ENCODE peak calls at places on chromosomes 6 and 20, in five cellular contexts. One of them, this sample, is unnamed.

GRCh38 chr20:50146732-50147662 is 6.5 kb downstream of the PEDS1 start:
- DNase-seq in activated T-helper 2 cell treated with anti-CD3 and anti-CD28 coated beads, Interferon-gamma antibody, Interleukin-2, Interleukin-4, amounts not matched to agents 10 μg/mL and 5 μg/mL and 100 μg/mL, durations not matched to agents 14 hours and 24 hours and 36 hours: peak; percentile 76
- DNase-seq in neural crest cell: no peak
- DNase-seq in heart left ventricle: no peak
- DNase-seq in GM04504: no peak
- DNase-seq in this sample: no peak

GRCh38 chr20:62227977-62228958 is 8.2 kb upstream of the HRH3 start:
- DNase-seq in neural crest cell: no peak
- DNase-seq in GM04504: no peak
- DNase-seq in heart left ventricle: no peak
- DNase-seq in activated T-helper 2 cell treated with anti-CD3 and anti-CD28 coated beads, Interferon-gamma antibody, Interleukin-2, Interleukin-4, amounts not matched to agents 10 μg/mL and 5 μg/mL and 100 μg/mL, durations not matched to agents 14 hours and 24 hours and 36 hours: no peak
- DNase-seq in this sample: no peak

GRCh38 chr20:50728981-50729874 is 2.2 kb upstream of the PARD6B start:
- DNase-seq in GM04504: no peak
- DNase-seq in neural crest cell: no peak
- DNase-seq in heart left ventricle: no peak
- DNase-seq in activated T-helper 2 cell treated with anti-CD3 and anti-CD28 coated beads, Interferon-gamma antibody, Interleukin-2, Interleukin-4, amounts not matched to agents 10 μg/mL and 5 μg/mL and 100 μg/mL, durations not matched to agents 14 hours and 24 hours and 36 hours: no peak
- DNase-seq in this sample: no peak

GRCh38 chr6:25829375-25829774 is 2.5 kb downstream of the SLC17A1 start:
- DNase-seq in neural crest cell: no peak
- DNase-seq in GM04504: no peak
- DNase-seq in activated T-helper 2 cell treated with anti-CD3 and anti-CD28 coated beads, Interferon-gamma antibody, Interleukin-2, Interleukin-4, amounts not matched to agents 10 μg/mL and 5 μg/mL and 100 μg/mL, durations not matched to agents 14 hours and 24 hours and 36 hours: no peak
- DNase-seq in heart left ventricle: no peak
- DNase-seq in this sample: no peak

GRCh38 chr6:158015188-158015506 is 33.5 kb downstream of the SYNJ2 start:
- DNase-seq in heart left ventricle: no peak
- DNase-seq in GM04504: no peak
- DNase-seq in activated T-helper 2 cell treated with anti-CD3 and anti-CD28 coated beads, Interferon-gamma antibody, Interleukin-2, Interleukin-4, amounts not matched to agents 10 μg/mL and 5 μg/mL and 100 μg/mL, durations not matched to agents 14 hours and 24 hours and 36 hours: no peak
- DNase-seq in neural crest cell: no peak
- DNase-seq in this sample: no peak

GRCh38 chr6:133889557-133890301 is 816 bp downstream of the TCF21 start:
- DNase-seq in GM04504: no peak
- DNase-seq in activated T-helper 2 cell treated with anti-CD3 and anti-CD28 coated beads, Interferon-gamma antibody, Interleukin-2, Interleukin-4, amounts not matched to agents 10 μg/mL and 5 μg/mL and 100 μg/mL, durations not matched to agents 14 hours and 24 hours and 36 hours: no peak
- DNase-seq in heart left ventricle: peak; percentile 45
- DNase-seq in neural crest cell: peak; percentile 11
- DNase-seq in this sample: no peak

GRCh38 chr20:36465109-36466080 is 75.9 kb upstream of the MYL9 start:
- DNase-seq in heart left ventricle: peak; percentile 76
- DNase-seq in neural crest cell: no peak
- DNase-seq in GM04504: peak; percentile 92
- DNase-seq in activated T-helper 2 cell treated with anti-CD3 and anti-CD28 coated beads, Interferon-gamma antibody, Interleukin-2, Interleukin-4, amounts not matched to agents 10 μg/mL and 5 μg/mL and 100 μg/mL, durations not matched to agents 14 hours and 24 hours and 36 hours: no peak
- DNase-seq in this sample: peak; percentile 56

GRCh38 chr6:168040856-168041496 is 38.0 kb downstream of the FRMD1 start:
- DNase-seq in heart left ventricle: no peak
- DNase-seq in GM04504: no peak
- DNase-seq in neural crest cell: no peak
- DNase-seq in activated T-helper 2 cell treated with anti-CD3 and anti-CD28 coated beads, Interferon-gamma antibody, Interleukin-2, Interleukin-4, amounts not matched to agents 10 μg/mL and 5 μg/mL and 100 μg/mL, durations not matched to agents 14 hours and 24 hours and 36 hours: no peak
- DNase-seq in this sample: no peak

GRCh38 chr20:24955045-24955444 is 6.0 kb downstream of the CST7 start:
- DNase-seq in heart left ventricle: no peak
- DNase-seq in GM04504: no peak
- DNase-seq in activated T-helper 2 cell treated with anti-CD3 and anti-CD28 coated beads, Interferon-gamma antibody, Interleukin-2, Interleukin-4, amounts not matched to agents 10 μg/mL and 5 μg/mL and 100 μg/mL, durations not matched to agents 14 hours and 24 hours and 36 hours: no peak
- DNase-seq in neural crest cell: no peak
- DNase-seq in this sample: no peak

GRCh38 chr6:81401970-81402690 is 350.4 kb downstream of the TENT5A start:
- DNase-seq in neural crest cell: no peak
- DNase-seq in GM04504: peak; percentile 10
- DNase-seq in heart left ventricle: no peak
- DNase-seq in activated T-helper 2 cell treated with anti-CD3 and anti-CD28 coated beads, Interferon-gamma antibody, Interleukin-2, Interleukin-4, amounts not matched to agents 10 μg/mL and 5 μg/mL and 100 μg/mL, durations not matched to agents 14 hours and 24 hours and 36 hours: no peak
- DNase-seq in this sample: no peak

GRCh38 chr6:9083108-9083507 is 647.8 kb upstream of the SLC35B3 start:
- DNase-seq in GM04504: no peak
- DNase-seq in activated T-helper 2 cell treated with anti-CD3 and anti-CD28 coated beads, Interferon-gamma antibody, Interleukin-2, Interleukin-4, amounts not matched to agents 10 μg/mL and 5 μg/mL and 100 μg/mL, durations not matched to agents 14 hours and 24 hours and 36 hours: no peak
- DNase-seq in neural crest cell: no peak
- DNase-seq in heart left ventricle: no peak
- DNase-seq in this sample: no peak

GRCh38 chr6:155265843-155266535 is 2.2 kb downstream of the CLDN20 start:
- DNase-seq in neural crest cell: no peak
- DNase-seq in activated T-helper 2 cell treated with anti-CD3 and anti-CD28 coated beads, Interferon-gamma antibody, Interleukin-2, Interleukin-4, amounts not matched to agents 10 μg/mL and 5 μg/mL and 100 μg/mL, durations not matched to agents 14 hours and 24 hours and 36 hours: no peak
- DNase-seq in GM04504: no peak
- DNase-seq in heart left ventricle: no peak
- DNase-seq in this sample: no peak

GRCh38 chr6:25350593-25350992 is 71.4 kb downstream of the CARMIL1 start:
- DNase-seq in activated T-helper 2 cell treated with anti-CD3 and anti-CD28 coated beads, Interferon-gamma antibody, Interleukin-2, Interleukin-4, amounts not matched to agents 10 μg/mL and 5 μg/mL and 100 μg/mL, durations not matched to agents 14 hours and 24 hours and 36 hours: no peak
- DNase-seq in heart left ventricle: no peak
- DNase-seq in GM04504: no peak
- DNase-seq in neural crest cell: no peak
- DNase-seq in this sample: no peak

GRCh38 chr6:159252955-159253508 is 83.8 kb downstream of the FNDC1 start:
- DNase-seq in activated T-helper 2 cell treated with anti-CD3 and anti-CD28 coated beads, Interferon-gamma antibody, Interleukin-2, Interleukin-4, amounts not matched to agents 10 μg/mL and 5 μg/mL and 100 μg/mL, durations not matched to agents 14 hours and 24 hours and 36 hours: no peak
- DNase-seq in neural crest cell: peak; percentile 12
- DNase-seq in heart left ventricle: no peak
- DNase-seq in GM04504: peak; percentile 69
- DNase-seq in this sample: peak; percentile 80

GRCh38 chr6:29631860-29632731 is 887 bp downstream of the GABBR1 start:
- DNase-seq in activated T-helper 2 cell treated with anti-CD3 and anti-CD28 coated beads, Interferon-gamma antibody, Interleukin-2, Interleukin-4, amounts not matched to agents 10 μg/mL and 5 μg/mL and 100 μg/mL, durations not matched to agents 14 hours and 24 hours and 36 hours: peak; percentile 38
- DNase-seq in heart left ventricle: peak; percentile 71
- DNase-seq in GM04504: no peak
- DNase-seq in neural crest cell: peak; percentile 47
- DNase-seq in this sample: peak; percentile 50

GRCh38 chr6:14883921-14884320 is 361.9 kb upstream of the JARID2 start:
- DNase-seq in GM04504: no peak
- DNase-seq in neural crest cell: no peak
- DNase-seq in activated T-helper 2 cell treated with anti-CD3 and anti-CD28 coated beads, Interferon-gamma antibody, Interleukin-2, Interleukin-4, amounts not matched to agents 10 μg/mL and 5 μg/mL and 100 μg/mL, durations not matched to agents 14 hours and 24 hours and 36 hours: no peak
- DNase-seq in heart left ventricle: no peak
- DNase-seq in this sample: no peak

GRCh38 chr6:164178933-164179332 is 764.4 kb downstream of the QKI start:
- DNase-seq in activated T-helper 2 cell treated with anti-CD3 and anti-CD28 coated beads, Interferon-gamma antibody, Interleukin-2, Interleukin-4, amounts not matched to agents 10 μg/mL and 5 μg/mL and 100 μg/mL, durations not matched to agents 14 hours and 24 hours and 36 hours: no peak
- DNase-seq in GM04504: no peak
- DNase-seq in heart left ventricle: no peak
- DNase-seq in neural crest cell: no peak
- DNase-seq in this sample: no peak

GRCh38 chr6:107679457-107679856 is 144.7 kb downstream of the SCML4 start:
- DNase-seq in neural crest cell: no peak
- DNase-seq in GM04504: no peak
- DNase-seq in heart left ventricle: peak; percentile 69
- DNase-seq in activated T-helper 2 cell treated with anti-CD3 and anti-CD28 coated beads, Interferon-gamma antibody, Interleukin-2, Interleukin-4, amounts not matched to agents 10 μg/mL and 5 μg/mL and 100 μg/mL, durations not matched to agents 14 hours and 24 hours and 36 hours: no peak
- DNase-seq in this sample: no peak

GRCh38 chr20:21315138-21315537 is 12.0 kb downstream of the XRN2 start:
- DNase-seq in GM04504: peak; percentile 14
- DNase-seq in heart left ventricle: no peak
- DNase-seq in neural crest cell: no peak
- DNase-seq in activated T-helper 2 cell treated with anti-CD3 and anti-CD28 coated beads, Interferon-gamma antibody, Interleukin-2, Interleukin-4, amounts not matched to agents 10 μg/mL and 5 μg/mL and 100 μg/mL, durations not matched to agents 14 hours and 24 hours and 36 hours: no peak
- DNase-seq in this sample: no peak

GRCh38 chr20:13286052-13286451 is 65.0 kb downstream of the ISM1 start:
- DNase-seq in neural crest cell: no peak
- DNase-seq in heart left ventricle: no peak
- DNase-seq in activated T-helper 2 cell treated with anti-CD3 and anti-CD28 coated beads, Interferon-gamma antibody, Interleukin-2, Interleukin-4, amounts not matched to agents 10 μg/mL and 5 μg/mL and 100 μg/mL, durations not matched to agents 14 hours and 24 hours and 36 hours: no peak
- DNase-seq in GM04504: no peak
- DNase-seq in this sample: no peak

GRCh38 chr20:23078351-23078993 is 7.7 kb downstream of the CD93 start:
- DNase-seq in neural crest cell: no peak
- DNase-seq in heart left ventricle: no peak
- DNase-seq in GM04504: no peak
- DNase-seq in activated T-helper 2 cell treated with anti-CD3 and anti-CD28 coated beads, Interferon-gamma antibody, Interleukin-2, Interleukin-4, amounts not matched to agents 10 μg/mL and 5 μg/mL and 100 μg/mL, durations not matched to agents 14 hours and 24 hours and 36 hours: no peak
- DNase-seq in this sample: no peak

GRCh38 chr6:14658909-14659561 is 541.5 kb downstream of the CD83 start:
- DNase-seq in heart left ventricle: no peak
- DNase-seq in GM04504: no peak
- DNase-seq in activated T-helper 2 cell treated with anti-CD3 and anti-CD28 coated beads, Interferon-gamma antibody, Interleukin-2, Interleukin-4, amounts not matched to agents 10 μg/mL and 5 μg/mL and 100 μg/mL, durations not matched to agents 14 hours and 24 hours and 36 hours: no peak
- DNase-seq in neural crest cell: no peak
- DNase-seq in this sample: no peak

GRCh38 chr6:165850434-165851019 is 187.5 kb upstream of the PDE10A start:
- DNase-seq in activated T-helper 2 cell treated with anti-CD3 and anti-CD28 coated beads, Interferon-gamma antibody, Interleukin-2, Interleukin-4, amounts not matched to agents 10 μg/mL and 5 μg/mL and 100 μg/mL, durations not matched to agents 14 hours and 24 hours and 36 hours: peak; percentile 37
- DNase-seq in heart left ventricle: peak; percentile 70
- DNase-seq in GM04504: no peak
- DNase-seq in neural crest cell: peak; percentile 75
- DNase-seq in this sample: no peak

GRCh38 chr20:23242556-23243180 is 107.9 kb upstream of the NXT1 start:
- DNase-seq in GM04504: no peak
- DNase-seq in heart left ventricle: no peak
- DNase-seq in activated T-helper 2 cell treated with anti-CD3 and anti-CD28 coated beads, Interferon-gamma antibody, Interleukin-2, Interleukin-4, amounts not matched to agents 10 μg/mL and 5 μg/mL and 100 μg/mL, durations not matched to agents 14 hours and 24 hours and 36 hours: no peak
- DNase-seq in neural crest cell: no peak
- DNase-seq in this sample: no peak

GRCh38 chr6:43772571-43773049 is 2.6 kb downstream of the VEGFA start:
- DNase-seq in GM04504: peak; percentile 10
- DNase-seq in heart left ventricle: peak; percentile 72
- DNase-seq in neural crest cell: peak; percentile 39
- DNase-seq in activated T-helper 2 cell treated with anti-CD3 and anti-CD28 coated beads, Interferon-gamma antibody, Interleukin-2, Interleukin-4, amounts not matched to agents 10 μg/mL and 5 μg/mL and 100 μg/mL, durations not matched to agents 14 hours and 24 hours and 36 hours: no peak
- DNase-seq in this sample: no peak

This sample was measured in COR-L47.